ENCODE peak calls at places on chromosomes 4 and X, in six cellular contexts. G is CD4-positive, alpha-beta memory T cell; T is HCT116; B is effector memory CD4-positive, alpha-beta T cell; K is prostate gland; U is lung. A is an unnamed sample.

GRCh38 chrX:119753639-119754257 is 4.6 kb upstream of the SOWAHD start:
- DNase-seq in G (peak; percentile 75), T (peak; percentile 48), B (peak; percentile 30), K (no peak), U (no peak), A (no peak)

GRCh38 chr4:24105183-24106039 is 215.6 kb upstream of the PPARGC1A start:
- DNase-seq in G (no peak), T (no peak), B (no peak), K (no peak), U (no peak), A (no peak)

GRCh38 chr4:29770627-29771026 is 949.5 kb upstream of the PCDH7 start:
- DNase-seq in G (no peak), T (peak; percentile 10), B (no peak), K (no peak), U (no peak), A (no peak)

GRCh38 chr4:153931804-153932203 is 142.9 kb upstream of the SFRP2 start:
- DNase-seq in G (no peak), T (no peak), B (no peak), K (no peak), U (no peak), A (no peak)

GRCh38 chrX:109155161-109155560 is 326.7 kb downstream of the GUCY2F start:
- DNase-seq in G (no peak), T (no peak), B (no peak), K (no peak), U (no peak), A (no peak)

GRCh38 chrX:105882581-105883275 is 60.4 kb downstream of the NRK start:
- DNase-seq in G (no peak), T (no peak), B (no peak), K (no peak), U (no peak), A (no peak)

GRCh38 chr4:140176735-140177134 is 22.8 kb upstream of the MAML3 start:
- DNase-seq in G (no peak), T (no peak), B (no peak), K (no peak), U (no peak), A (no peak)

GRCh38 chr4:114601304-114602052 is 2.9 kb downstream of the UGT8 start:
- DNase-seq in G (no peak), T (no peak), B (no peak), K (no peak), U (no peak), A (no peak)

GRCh38 chr4:11230888-11231287 is 197.8 kb downstream of the HS3ST1 start:
- DNase-seq in G (no peak), T (no peak), B (no peak), K (no peak), U (no peak), A (no peak)

GRCh38 chr4:189267312-189267965 is 673.2 kb upstream of the FRG1 start:
- DNase-seq in G (no peak), T (no peak), B (no peak), K (no peak), U (no peak), A (no peak)

GRCh38 chr4:16642897-16643296 is 255.5 kb downstream of the LDB2 start:
- DNase-seq in G (no peak), T (no peak), B (no peak), K (no peak), U (no peak), A (no peak)

GRCh38 chr4:67332627-67333026 is 212.7 kb downstream of the CENPC start:
- DNase-seq in G (no peak), T (no peak), B (no peak), K (no peak), U (no peak), A (no peak)

GRCh38 chr4:151788021-151788420 is 27.2 kb upstream of the GATB start:
- DNase-seq in G (no peak), T (no peak), B (no peak), K (no peak), U (no peak), A (no peak)

GRCh38 chr4:24794111-24794860 is 1.1 kb upstream of the SOD3 start:
- DNase-seq in G (no peak), T (no peak), B (no peak), K (no peak), U (no peak), A (peak; percentile 81)

GRCh38 chrX:119682019-119682989 is 10.7 kb downstream of the SEPTIN6 start:
- DNase-seq in G (peak; percentile 67), T (no peak), B (peak; percentile 45), K (no peak), U (no peak), A (no peak)

GRCh38 chrX:33252306-33252825 is 41.0 kb upstream of the DMD start:
- DNase-seq in G (no peak), T (no peak), B (no peak), K (no peak), U (no peak), A (no peak)

GRCh38 chrX:103635436-103635835 is 6.7 kb downstream of the TCEAL1 start:
- DNase-seq in G (no peak), T (no peak), B (no peak), K (no peak), U (no peak), A (no peak)

GRCh38 chr4:90845777-90846176 is 718.6 kb downstream of the CCSER1 start:
- DNase-seq in G (no peak), T (no peak), B (no peak), K (no peak), U (no peak), A (no peak)

GRCh38 chr4:114997596-114997995 is 115.8 kb downstream of the NDST4 start:
- DNase-seq in G (no peak), T (no peak), B (no peak), K (no peak), U (no peak), A (no peak)

GRCh38 chr4:118351851-118352827 is 664 bp downstream of the PRSS12 start:
- DNase-seq in G (peak; percentile 40), T (peak; percentile 48), B (no peak), K (no peak), U (peak; percentile 32), A (peak; percentile 75)

GRCh38 chrX:112642349-112642748 is 37.4 kb downstream of the LHFPL1 start:
- DNase-seq in G (no peak), T (peak; percentile 21), B (no peak), K (peak; percentile 5), U (peak; percentile 31), A (no peak)

GRCh38 chr4:180898305-180898704 is 1344.9 kb upstream of the TENM3 start:
- DNase-seq in G (no peak), T (no peak), B (no peak), K (no peak), U (no peak), A (no peak)

GRCh38 chr4:40963912-40964478 is 214.2 kb downstream of the NSUN7 start:
- DNase-seq in G (no peak), T (no peak), B (no peak), K (no peak), U (no peak), A (no peak)

GRCh38 chr4:169677150-169677732 is 56.9 kb downstream of the CLCN3 start:
- DNase-seq in G (no peak), T (no peak), B (no peak), K (no peak), U (no peak), A (no peak)

GRCh38 chr4:184922301-184922700 is 96.0 kb upstream of the HELT start:
- DNase-seq in G (no peak), T (no peak), B (no peak), K (no peak), U (no peak), A (no peak)

GRCh38 chr4:132642196-132642817 is 506.8 kb upstream of the PCDH10 start:
- DNase-seq in G (no peak), T (peak; percentile 48), B (no peak), K (no peak), U (no peak), A (no peak)

GRCh38 chrX:151830911-151831310 is 81.8 kb upstream of the MAGEA4 start:
- DNase-seq in G (no peak), T (no peak), B (no peak), K (no peak), U (no peak), A (no peak)

GRCh38 chrX:53681661-53682060 is 4.9 kb downstream of the HUWE1 start:
- DNase-seq in G (no peak), T (no peak), B (no peak), K (no peak), U (no peak), A (no peak)

GRCh38 chr4:12555011-12555410 is 929.1 kb downstream of the RAB28 start:
- DNase-seq in G (no peak), T (no peak), B (no peak), K (no peak), U (no peak), A (no peak)

GRCh38 chr4:38313999-38314561 is 349.9 kb upstream of the KLF3 start:
- DNase-seq in G (no peak), T (no peak), B (no peak), K (no peak), U (no peak), A (no peak)

GRCh38 chr4:23909671-23910070 is 19.8 kb upstream of the PPARGC1A start:
- DNase-seq in G (no peak), T (no peak), B (no peak), K (no peak), U (no peak), A (no peak)

GRCh38 chrX:136872091-136872700 is 8.3 kb downstream of the RBMX start:
- DNase-seq in G (no peak), T (no peak), B (no peak), K (no peak), U (no peak), A (no peak)
- H3K36me3 ChIP-seq in G (peaks cover 19% of the 10 kb centered on the region), T (peaks cover 24% of the 10 kb centered on the region), B (peaks cover 29% of the 10 kb centered on the region), K (no peaks in the 10 kb centered on the region), U (peaks cover 15% of the 10 kb centered on the region), A (peaks cover 5% of the 10 kb centered on the region)

GRCh38 chr4:76836860-76837564 is 60.9 kb downstream of the SOWAHB start:
- DNase-seq in G (no peak), T (no peak), B (no peak), K (no peak), U (no peak), A (no peak)

GRCh38 chr4:76830612-76831474 is 67.1 kb downstream of the SOWAHB start:
- DNase-seq in G (no peak), T (peak; percentile 47), B (no peak), K (no peak), U (no peak), A (no peak)

GRCh38 chr4:76831475-76832390 is 66.2 kb downstream of the SOWAHB start:
- DNase-seq in G (no peak), T (no peak), B (no peak), K (peak; percentile 9), U (no peak), A (no peak)
- H3K4me3 ChIP-seq in G (no peak overlapping the region), T (no peak overlapping the region), B (no peak overlapping the region), K (no peak overlapping the region), U (no peak overlapping the region), A (peak overlapping the region; percentile 31)

GRCh38 chr4:7761720-7762119 is 177.9 kb downstream of the AFAP1 start:
- DNase-seq in G (peak; percentile 50), T (peak; percentile 32), B (no peak), K (no peak), U (peak; percentile 58), A (peak; percentile 89)
- H3K36me3 ChIP-seq in G (no peaks in the 10 kb centered on the region), T (no peaks in the 10 kb centered on the region), B (peaks cover 12% of the 10 kb centered on the region), K (no peaks in the 10 kb centered on the region), U (no peaks in the 10 kb centered on the region), A (no peaks in the 10 kb centered on the region)

DNA sequence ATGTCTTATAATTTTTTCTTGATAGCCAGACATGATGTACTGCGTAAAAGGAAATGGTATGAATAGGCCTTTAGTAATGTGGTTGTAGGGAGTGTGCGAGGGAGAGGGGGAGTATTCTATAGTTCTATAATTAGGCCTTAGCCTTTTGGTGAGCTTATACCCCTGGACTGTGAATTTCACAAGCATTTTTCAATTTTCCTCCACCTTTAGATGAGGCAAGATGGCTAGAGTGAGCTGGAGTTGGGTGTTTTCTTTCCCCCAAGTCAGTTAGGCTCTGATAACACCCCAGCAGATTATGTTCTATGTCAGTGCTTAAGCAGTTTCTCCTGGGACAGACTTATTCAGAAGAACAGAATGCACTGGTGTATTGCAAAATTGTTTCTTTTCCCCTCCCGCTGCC is 210.2 kb upstream of the NPY2R start:
- DNase-seq in G (no peak), T (no peak), B (no peak), K (no peak), U (no peak), A (no peak)
- H3K4me3 ChIP-seq in G (no peak overlapping the region), T (no peak overlapping the region), B (no peak overlapping the region), K (no peak overlapping the region), U (no peak overlapping the region), A (no peak overlapping the region)